ENCODE peak calls at places on chromosomes 11 and 22, in six cellular contexts. One of them, this sample, is unnamed.

GRCh38 chr11:74321487-74322188 is 10.2 kb upstream of the P4HA3 start:
- DNase-seq in progenitor cell of endocrine pancreas: no peak
- DNase-seq in activated CD4-positive, CD25-positive, alpha-beta regulatory T cell: no peak
- DNase-seq in LoVo: no peak
- DNase-seq in AML-193: peak
- DNase-seq in occipital lobe: no peak
- DNase-seq in this sample: no peak

GRCh38 chr22:35452351-35452781 is 52.4 kb downstream of the MCM5 start:
- DNase-seq in progenitor cell of endocrine pancreas: no peak
- DNase-seq in activated CD4-positive, CD25-positive, alpha-beta regulatory T cell: no peak
- DNase-seq in LoVo: no peak
- DNase-seq in AML-193: no peak
- DNase-seq in occipital lobe: no peak
- DNase-seq in this sample: no peak

GRCh38 chr11:66999555-66999954 is 23.4 kb upstream of the SYT12 start:
- DNase-seq in progenitor cell of endocrine pancreas: no peak
- DNase-seq in activated CD4-positive, CD25-positive, alpha-beta regulatory T cell: no peak
- DNase-seq in LoVo: no peak
- DNase-seq in AML-193: no peak
- DNase-seq in occipital lobe: no peak
- DNase-seq in this sample: no peak

GRCh38 chr22:45612451-45612901 is 59.2 kb upstream of the ATXN10 start:
- DNase-seq in progenitor cell of endocrine pancreas: no peak
- DNase-seq in activated CD4-positive, CD25-positive, alpha-beta regulatory T cell: no peak
- DNase-seq in LoVo: no peak
- DNase-seq in AML-193: no peak
- DNase-seq in occipital lobe: no peak
- DNase-seq in this sample: no peak

GRCh38 chr11:31557991-31558390 is 48.4 kb downstream of the ELP4 start:
- DNase-seq in progenitor cell of endocrine pancreas: no peak
- DNase-seq in activated CD4-positive, CD25-positive, alpha-beta regulatory T cell: no peak
- DNase-seq in LoVo: no peak
- DNase-seq in AML-193: no peak
- DNase-seq in occipital lobe: no peak
- DNase-seq in this sample: no peak

GRCh38 chr11:70398834-70399680 is 728 bp downstream of the CTTN start:
- DNase-seq in progenitor cell of endocrine pancreas: no peak
- DNase-seq in activated CD4-positive, CD25-positive, alpha-beta regulatory T cell: no peak
- DNase-seq in LoVo: no peak
- DNase-seq in AML-193: no peak
- DNase-seq in occipital lobe: no peak
- DNase-seq in this sample: no peak

GRCh38 chr22:20187777-20188566 is 37.1 kb upstream of the CCDC188 start:
- DNase-seq in progenitor cell of endocrine pancreas: no peak
- DNase-seq in activated CD4-positive, CD25-positive, alpha-beta regulatory T cell: no peak
- DNase-seq in LoVo: no peak
- DNase-seq in AML-193: no peak
- DNase-seq in occipital lobe: no peak
- DNase-seq in this sample: no peak

GRCh38 chr11:126474888-126475626 is 119.6 kb downstream of the ST3GAL4 start:
- DNase-seq in progenitor cell of endocrine pancreas: no peak
- DNase-seq in activated CD4-positive, CD25-positive, alpha-beta regulatory T cell: no peak
- DNase-seq in LoVo: no peak
- DNase-seq in AML-193: no peak
- DNase-seq in occipital lobe: no peak
- DNase-seq in this sample: no peak

GRCh38 chr22:29105468-29105867 is 32.6 kb downstream of the KREMEN1 start:
- DNase-seq in progenitor cell of endocrine pancreas: no peak
- DNase-seq in activated CD4-positive, CD25-positive, alpha-beta regulatory T cell: no peak
- DNase-seq in LoVo: no peak
- DNase-seq in AML-193: no peak
- DNase-seq in occipital lobe: no peak
- DNase-seq in this sample: no peak

GRCh38 chr11:127345819-127346459 is 345.4 kb upstream of the KIRREL3 start:
- DNase-seq in progenitor cell of endocrine pancreas: no peak
- DNase-seq in activated CD4-positive, CD25-positive, alpha-beta regulatory T cell: no peak
- DNase-seq in LoVo: peak
- DNase-seq in AML-193: peak
- DNase-seq in occipital lobe: peak
- DNase-seq in this sample: no peak

GRCh38 chr11:116193321-116194114 is 579.3 kb downstream of the BUD13 start:
- DNase-seq in progenitor cell of endocrine pancreas: peak
- DNase-seq in activated CD4-positive, CD25-positive, alpha-beta regulatory T cell: no peak
- DNase-seq in LoVo: peak
- DNase-seq in AML-193: no peak
- DNase-seq in occipital lobe: peak
- DNase-seq in this sample: peak

GRCh38 chr11:77213029-77213579 is 85.1 kb downstream of the MYO7A start:
- DNase-seq in progenitor cell of endocrine pancreas: no peak
- DNase-seq in activated CD4-positive, CD25-positive, alpha-beta regulatory T cell: no peak
- DNase-seq in LoVo: no peak
- DNase-seq in AML-193: no peak
- DNase-seq in occipital lobe: no peak
- DNase-seq in this sample: peak

GRCh38 chr11:77668760-77669159 is 31.2 kb upstream of the CLNS1A start:
- DNase-seq in progenitor cell of endocrine pancreas: no peak
- DNase-seq in activated CD4-positive, CD25-positive, alpha-beta regulatory T cell: no peak
- DNase-seq in LoVo: no peak
- DNase-seq in AML-193: no peak
- DNase-seq in occipital lobe: no peak
- DNase-seq in this sample: no peak

GRCh38 chr11:86444981-86445380 is 70.3 kb downstream of the CCDC81 start:
- DNase-seq in progenitor cell of endocrine pancreas: no peak
- DNase-seq in activated CD4-positive, CD25-positive, alpha-beta regulatory T cell: no peak
- DNase-seq in LoVo: no peak
- DNase-seq in AML-193: no peak
- DNase-seq in occipital lobe: no peak
- DNase-seq in this sample: no peak

GRCh38 chr11:109015283-109015682 is 350.4 kb downstream of the DDX10 start:
- DNase-seq in progenitor cell of endocrine pancreas: no peak
- DNase-seq in activated CD4-positive, CD25-positive, alpha-beta regulatory T cell: no peak
- DNase-seq in LoVo: no peak
- DNase-seq in AML-193: no peak
- DNase-seq in occipital lobe: no peak
- DNase-seq in this sample: no peak

GRCh38 chr11:130118636-130119387 is 40.8 kb upstream of the ST14 start:
- DNase-seq in progenitor cell of endocrine pancreas: no peak
- DNase-seq in activated CD4-positive, CD25-positive, alpha-beta regulatory T cell: no peak
- DNase-seq in LoVo: no peak
- DNase-seq in AML-193: peak
- DNase-seq in occipital lobe: no peak
- DNase-seq in this sample: no peak

GRCh38 chr11:130600139-130600538 is 151.7 kb downstream of the ADAMTS15 start:
- DNase-seq in progenitor cell of endocrine pancreas: no peak
- DNase-seq in activated CD4-positive, CD25-positive, alpha-beta regulatory T cell: no peak
- DNase-seq in LoVo: no peak
- DNase-seq in AML-193: no peak
- DNase-seq in occipital lobe: no peak
- DNase-seq in this sample: no peak

GRCh38 chr22:37618674-37619073 is 10.0 kb downstream of the GGA1 start:
- DNase-seq in progenitor cell of endocrine pancreas: no peak
- DNase-seq in activated CD4-positive, CD25-positive, alpha-beta regulatory T cell: no peak
- DNase-seq in LoVo: no peak
- DNase-seq in AML-193: no peak
- DNase-seq in occipital lobe: no peak
- DNase-seq in this sample: no peak

GRCh38 chr11:70169632-70170031 is 33.5 kb upstream of the FADD start:
- DNase-seq in progenitor cell of endocrine pancreas: no peak
- DNase-seq in activated CD4-positive, CD25-positive, alpha-beta regulatory T cell: no peak
- DNase-seq in LoVo: no peak
- DNase-seq in AML-193: no peak
- DNase-seq in occipital lobe: no peak
- DNase-seq in this sample: no peak

GRCh38 chr11:77148963-77149715 is 21.1 kb downstream of the MYO7A start:
- DNase-seq in progenitor cell of endocrine pancreas: no peak
- DNase-seq in activated CD4-positive, CD25-positive, alpha-beta regulatory T cell: no peak
- DNase-seq in LoVo: no peak
- DNase-seq in AML-193: no peak
- DNase-seq in occipital lobe: no peak
- DNase-seq in this sample: no peak

GRCh38 chr11:2579315-2580060 is 120.3 kb downstream of the KCNQ1OT1 start:
- DNase-seq in progenitor cell of endocrine pancreas: peak
- DNase-seq in activated CD4-positive, CD25-positive, alpha-beta regulatory T cell: no peak
- DNase-seq in LoVo: no peak
- DNase-seq in AML-193: no peak
- DNase-seq in occipital lobe: no peak
- DNase-seq in this sample: no peak

GRCh38 chr11:11856638-11857037 is 14.9 kb downstream of the USP47 start:
- DNase-seq in progenitor cell of endocrine pancreas: no peak
- DNase-seq in activated CD4-positive, CD25-positive, alpha-beta regulatory T cell: no peak
- DNase-seq in LoVo: no peak
- DNase-seq in AML-193: no peak
- DNase-seq in occipital lobe: no peak
- DNase-seq in this sample: no peak

GRCh38 chr11:69014084-69014935 is 1.3 kb upstream of the MRGPRF start:
- DNase-seq in progenitor cell of endocrine pancreas: no peak
- DNase-seq in activated CD4-positive, CD25-positive, alpha-beta regulatory T cell: no peak
- DNase-seq in LoVo: no peak
- DNase-seq in AML-193: no peak
- DNase-seq in occipital lobe: no peak
- DNase-seq in this sample: no peak

GRCh38 chr11:107018902-107019493 is 722 bp upstream of the GUCY1A2 start:
- DNase-seq in progenitor cell of endocrine pancreas: peak
- DNase-seq in activated CD4-positive, CD25-positive, alpha-beta regulatory T cell: no peak
- DNase-seq in LoVo: no peak
- DNase-seq in AML-193: no peak
- DNase-seq in occipital lobe: peak
- DNase-seq in this sample: peak

GRCh38 chr11:92050305-92050704 is 174.3 kb upstream of the FAT3 start:
- DNase-seq in progenitor cell of endocrine pancreas: no peak
- DNase-seq in activated CD4-positive, CD25-positive, alpha-beta regulatory T cell: no peak
- DNase-seq in LoVo: no peak
- DNase-seq in AML-193: no peak
- DNase-seq in occipital lobe: no peak
- DNase-seq in this sample: no peak

GRCh38 chr22:38355275-38355674 is 38.0 kb upstream of the CSNK1E start:
- DNase-seq in progenitor cell of endocrine pancreas: no peak
- DNase-seq in activated CD4-positive, CD25-positive, alpha-beta regulatory T cell: no peak
- DNase-seq in LoVo: no peak
- DNase-seq in AML-193: no peak
- DNase-seq in occipital lobe: no peak
- DNase-seq in this sample: no peak

GRCh38 chr11:12248330-12248729 is 129.0 kb upstream of the PARVA start:
- DNase-seq in progenitor cell of endocrine pancreas: peak
- DNase-seq in activated CD4-positive, CD25-positive, alpha-beta regulatory T cell: no peak
- DNase-seq in LoVo: no peak
- DNase-seq in AML-193: no peak
- DNase-seq in occipital lobe: peak
- DNase-seq in this sample: no peak

GRCh38 chr22:20125201-20126174 is 6.1 kb upstream of the ZDHHC8 start:
- DNase-seq in progenitor cell of endocrine pancreas: no peak
- DNase-seq in activated CD4-positive, CD25-positive, alpha-beta regulatory T cell: no peak
- DNase-seq in LoVo: no peak
- DNase-seq in AML-193: no peak
- DNase-seq in occipital lobe: no peak
- DNase-seq in this sample: no peak

GRCh38 chr11:116415095-116415494 is 357.7 kb downstream of the BUD13 start:
- DNase-seq in progenitor cell of endocrine pancreas: no peak
- DNase-seq in activated CD4-positive, CD25-positive, alpha-beta regulatory T cell: no peak
- DNase-seq in LoVo: no peak
- DNase-seq in AML-193: no peak
- DNase-seq in occipital lobe: no peak
- DNase-seq in this sample: no peak

GRCh38 chr11:131095501-131096185 is 179.4 kb upstream of the SNX19 start:
- DNase-seq in progenitor cell of endocrine pancreas: no peak
- DNase-seq in activated CD4-positive, CD25-positive, alpha-beta regulatory T cell: no peak
- DNase-seq in LoVo: no peak
- DNase-seq in AML-193: no peak
- DNase-seq in occipital lobe: no peak
- DNase-seq in this sample: no peak

GRCh38 chr11:12674571-12674935 is 332 bp downstream of the TEAD1 start:
- DNase-seq in progenitor cell of endocrine pancreas: no peak
- DNase-seq in activated CD4-positive, CD25-positive, alpha-beta regulatory T cell: no peak
- DNase-seq in LoVo: no peak
- DNase-seq in AML-193: no peak
- DNase-seq in occipital lobe: no peak
- DNase-seq in this sample: no peak

GRCh38 chr11:63670077-63670737 is 969 bp downstream of the ATL3 start:
- DNase-seq in progenitor cell of endocrine pancreas: no peak
- DNase-seq in activated CD4-positive, CD25-positive, alpha-beta regulatory T cell: no peak
- DNase-seq in LoVo: peak
- DNase-seq in AML-193: peak
- DNase-seq in occipital lobe: no peak
- DNase-seq in this sample: no peak

GRCh38 chr11:128235958-128236357 is 351.4 kb downstream of the ETS1 start:
- DNase-seq in progenitor cell of endocrine pancreas: no peak
- DNase-seq in activated CD4-positive, CD25-positive, alpha-beta regulatory T cell: no peak
- DNase-seq in LoVo: no peak
- DNase-seq in AML-193: no peak
- DNase-seq in occipital lobe: no peak
- DNase-seq in this sample: no peak

GRCh38 chr22:23182289-23183106 is 2.2 kb downstream of the BCR start:
- DNase-seq in progenitor cell of endocrine pancreas: no peak
- DNase-seq in activated CD4-positive, CD25-positive, alpha-beta regulatory T cell: no peak
- DNase-seq in LoVo: no peak
- DNase-seq in AML-193: no peak
- DNase-seq in occipital lobe: no peak
- DNase-seq in this sample: no peak

GRCh38 chr11:2513441-2513840 is 68.6 kb downstream of the KCNQ1 start:
- DNase-seq in progenitor cell of endocrine pancreas: no peak
- DNase-seq in activated CD4-positive, CD25-positive, alpha-beta regulatory T cell: no peak
- DNase-seq in LoVo: no peak
- DNase-seq in AML-193: no peak
- DNase-seq in occipital lobe: no peak
- DNase-seq in this sample: peak

GRCh38 chr11:10405858-10406592 is 49.0 kb upstream of the AMPD3 start:
- DNase-seq in progenitor cell of endocrine pancreas: peak
- DNase-seq in activated CD4-positive, CD25-positive, alpha-beta regulatory T cell: no peak
- DNase-seq in LoVo: peak
- DNase-seq in AML-193: peak
- DNase-seq in occipital lobe: peak
- DNase-seq in this sample: peak

GRCh38 chr11:27592111-27592780 is 85.7 kb upstream of the LIN7C start:
- DNase-seq in progenitor cell of endocrine pancreas: no peak
- DNase-seq in activated CD4-positive, CD25-positive, alpha-beta regulatory T cell: no peak
- DNase-seq in LoVo: no peak
- DNase-seq in AML-193: no peak
- DNase-seq in occipital lobe: no peak
- DNase-seq in this sample: no peak

GRCh38 chr11:71080239-71081097 is 171.9 kb downstream of the SHANK2 start:
- DNase-seq in progenitor cell of endocrine pancreas: peak
- DNase-seq in activated CD4-positive, CD25-positive, alpha-beta regulatory T cell: no peak
- DNase-seq in LoVo: peak
- DNase-seq in AML-193: peak
- DNase-seq in occipital lobe: peak
- DNase-seq in this sample: peak

GRCh38 chr11:121582296-121582695 is 129.5 kb upstream of the SORL1-AS1 start:
- DNase-seq in progenitor cell of endocrine pancreas: no peak
- DNase-seq in activated CD4-positive, CD25-positive, alpha-beta regulatory T cell: no peak
- DNase-seq in LoVo: no peak
- DNase-seq in AML-193: no peak
- DNase-seq in occipital lobe: no peak
- DNase-seq in this sample: no peak